ENCODE peak calls at places on chromosomes 6 and 20, in four cellular contexts. Z is HepG2, I is H1, A is GM12878. J is an unnamed sample.

GRCh38 chr20:22583773-22584629 is at the start of gene FOXA2:
- DNase-seq in Z (peak; percentile 93), I (peak; percentile 69), A (no peak), J (no peak)

GRCh38 chr6:100335999-100336398 is 128.7 kb downstream of the SIM1 start:
- DNase-seq in Z (no peak), I (no peak), A (no peak), J (no peak)

GRCh38 chr20:46631212-46631869 is 19.9 kb downstream of the SLC13A3 start:
- DNase-seq in Z (peak; percentile 98), I (no peak), A (no peak), J (no peak)

GRCh38 chr20:2698912-2699311 is 6.3 kb downstream of the EBF4 start:
- DNase-seq in Z (no peak), I (peak; percentile 43), A (no peak), J (no peak)

GRCh38 chr6:2756687-2757224 is 6.0 kb upstream of the MYLK4 start:
- DNase-seq in Z (peak; percentile 42), I (no peak), A (no peak), J (no peak)

GRCh38 chr6:156449569-156449968 is 327.6 kb upstream of the ARID1B start:
- DNase-seq in Z (no peak), I (no peak), A (no peak), J (no peak)

GRCh38 chr6:37702314-37702713 is 4.6 kb upstream of the MDGA1 start:
- DNase-seq in Z (no peak), I (no peak), A (no peak), J (no peak)

GRCh38 chr6:145960918-145961604 is 3.1 kb downstream of the SHPRH start:
- DNase-seq in Z (no peak), I (no peak), A (no peak), J (no peak)

GRCh38 chr6:146543211-146543939 is at the start of gene RAB32:
- DNase-seq in Z (peak; percentile 89), I (peak; percentile 85), A (no peak), J (peak; percentile 67)

GRCh38 chr6:63740709-63741108 is 105.1 kb downstream of the PHF3 start:
- DNase-seq in Z (no peak), I (no peak), A (no peak), J (no peak)

GRCh38 chr20:61744691-61745396 is 320.8 kb downstream of the TAF4 start:
- DNase-seq in Z (no peak), I (no peak), A (no peak), J (no peak)

GRCh38 chr20:38426006-38426405 is 9.1 kb downstream of the SNHG17 start:
- DNase-seq in Z (peak; percentile 40), I (no peak), A (no peak), J (no peak)

GRCh38 chr6:23173231-23173630 is 603.9 kb downstream of the HDGFL1 start:
- DNase-seq in Z (no peak), I (no peak), A (no peak), J (no peak)

GRCh38 chr20:11987526-11987925 is 69.8 kb downstream of the BTBD3 start:
- DNase-seq in Z (no peak), I (no peak), A (no peak), J (no peak)

GRCh38 chr20:63090682-63091571 is 84.2 kb upstream of the BHLHE23 start:
- DNase-seq in Z (no peak), I (peak; percentile 38), A (no peak), J (no peak)

GRCh38 chr20:63502671-63503172 is 3.8 kb upstream of the EEF1A2 start:
- DNase-seq in Z (no peak), I (peak; percentile 51), A (no peak), J (no peak)

GRCh38 chr6:118893095-118893881 is 664 bp upstream of the ASF1A start:
- DNase-seq in Z (peak; percentile 49), I (no peak), A (no peak), J (no peak)

GRCh38 chr6:30724906-30725667 is 4.9 kb downstream of the TUBB start:
- DNase-seq in Z (no peak), I (no peak), A (no peak), J (no peak)

GRCh38 chr6:11589261-11589660 is 51.7 kb downstream of the TMEM170B start:
- DNase-seq in Z (no peak), I (no peak), A (no peak), J (no peak)

GRCh38 chr20:23049201-23049932 is at the start of gene THBD:
- DNase-seq in Z (no peak), I (peak; percentile 81), A (no peak), J (no peak)

GRCh38 chr6:20704325-20704724 is 170.1 kb downstream of the CDKAL1 start:
- DNase-seq in Z (no peak), I (no peak), A (no peak), J (no peak)

GRCh38 chr6:164855281-164855680 is 454.1 kb downstream of the C6orf118 start:
- DNase-seq in Z (no peak), I (no peak), A (no peak), J (no peak)

GRCh38 chr6:21310736-21311135 is 282.8 kb upstream of the SOX4 start:
- DNase-seq in Z (no peak), I (no peak), A (no peak), J (no peak)

GRCh38 chr6:22320750-22321149 is 23.9 kb upstream of the PRL start:
- DNase-seq in Z (peak; percentile 2), I (no peak), A (no peak), J (no peak)

GRCh38 chr6:148445620-148446019 is 103.0 kb downstream of the SASH1 start:
- DNase-seq in Z (no peak), I (no peak), A (no peak), J (no peak)

GRCh38 chr6:15441215-15441868 is 195.5 kb downstream of the JARID2 start:
- DNase-seq in Z (peak; percentile 65), I (no peak), A (no peak), J (peak; percentile 9)

GRCh38 chr6:112016335-112016734 is 37.6 kb upstream of the CCN6 start:
- DNase-seq in Z (no peak), I (no peak), A (no peak), J (no peak)

GRCh38 chr6:16684896-16685554 is 76.2 kb downstream of the ATXN1 start:
- DNase-seq in Z (no peak), I (no peak), A (peak; percentile 56), J (no peak)

GRCh38 chr6:132399376-132400074 is 1.8 kb downstream of the MOXD1 start:
- DNase-seq in Z (no peak), I (no peak), A (no peak), J (no peak)

DNA sequence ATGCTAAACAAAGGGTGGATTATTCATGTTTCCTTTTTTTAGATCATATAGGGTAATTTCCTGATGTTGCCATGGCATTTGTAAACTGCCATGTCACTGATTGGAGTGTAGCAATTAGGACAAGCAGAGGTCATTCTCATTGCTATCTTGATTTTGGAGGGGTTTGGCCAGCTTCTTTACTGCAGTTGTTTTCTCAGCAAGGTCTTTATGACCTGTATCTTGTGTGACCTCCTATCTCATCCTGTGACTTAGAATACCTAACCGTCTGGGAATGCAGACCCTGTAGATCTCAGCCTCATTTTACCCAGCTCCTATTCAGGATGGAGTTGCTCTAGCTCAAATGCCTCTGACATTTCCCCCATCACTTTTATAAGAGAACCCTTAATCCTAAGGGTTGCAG is 53.6 kb downstream of the CDS2 start:
- DNase-seq in Z (no peak), I (no peak), A (no peak), J (no peak)
- H3K36me3 ChIP-seq in Z (peaks cover 88% of the 10 kb centered on the region), I (peaks cover 8% of the 10 kb centered on the region), A (peaks cover 15% of the 10 kb centered on the region), J (peaks cover 26% of the 10 kb centered on the region)

GRCh38 chr6:167441653-167442644 is 117.1 kb downstream of the TTLL2 start:
- DNase-seq in Z (no peak), I (peak; percentile 63), A (no peak), J (peak; percentile 92)

GRCh38 chr6:167444602-167445346 is 119.9 kb downstream of the TTLL2 start:
- DNase-seq in Z (peak; percentile 20), I (no peak), A (no peak), J (no peak)

GRCh38 chr6:167445568-167445967 is 120.7 kb downstream of the TTLL2 start:
- DNase-seq in Z (no peak), I (no peak), A (no peak), J (no peak)

GRCh38 chr6:167448378-167448777 is 123.5 kb downstream of the TTLL2 start:
- DNase-seq in Z (no peak), I (no peak), A (no peak), J (no peak)

DNA sequence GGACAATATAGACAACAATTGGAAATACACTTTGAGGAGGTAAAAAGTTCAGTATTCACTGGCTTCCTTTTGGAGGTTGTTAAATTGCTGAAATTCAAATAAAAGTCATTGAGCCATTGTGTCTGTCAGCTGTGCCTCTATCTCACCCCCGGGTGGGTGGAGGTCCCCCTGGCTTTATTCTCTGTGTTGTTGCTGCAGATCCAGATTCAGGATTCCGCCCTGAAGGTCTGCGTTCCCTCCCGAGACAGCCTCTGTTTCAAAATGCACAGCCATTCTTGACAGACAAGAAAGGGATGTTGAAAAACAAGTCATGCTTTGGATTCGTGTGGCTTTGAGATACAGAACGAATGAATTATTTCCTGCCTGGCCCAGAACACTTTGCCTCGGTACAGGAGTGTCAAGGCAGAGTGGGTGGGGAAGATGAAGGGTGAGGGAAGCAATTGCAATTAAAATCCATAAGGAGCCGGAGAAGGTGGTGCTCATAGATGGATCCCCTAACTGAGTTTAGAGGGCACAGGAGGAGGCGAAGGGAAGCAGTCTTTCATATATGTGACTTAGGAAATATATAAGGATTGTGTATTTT is 118.3 kb downstream of the TTLL2 start:
- DNase-seq in Z (no peak), I (no peak), A (no peak), J (no peak)
- H3K4me1 ChIP-seq in Z (peaks cover 7% of the 10 kb centered on the region), I (peaks cover 25% of the 10 kb centered on the region), A (no peaks in the 10 kb centered on the region), J (peaks cover 6% of the 10 kb centered on the region)

GRCh38 chr20:33914871-33915270 is 78.8 kb upstream of the RALY start:
- DNase-seq in Z (peak; percentile 51), I (no peak), A (no peak), J (no peak)
- TF ChIP-seq SUZ12 in Z (no peak), I (no peak), A (no peak), J (no peak)

GRCh38 chr20:41180599-41181333 is 43.4 kb downstream of the PLCG1 start:
- DNase-seq in Z (peak; percentile 29), I (peak; percentile 42), A (no peak), J (no peak)
- H3K36me3 ChIP-seq in Z (peaks cover 11% of the 10 kb centered on the region), I (peaks cover 16% of the 10 kb centered on the region), A (peaks cover 12% of the 10 kb centered on the region), J (peaks cover 56% of the 10 kb centered on the region)

DNA sequence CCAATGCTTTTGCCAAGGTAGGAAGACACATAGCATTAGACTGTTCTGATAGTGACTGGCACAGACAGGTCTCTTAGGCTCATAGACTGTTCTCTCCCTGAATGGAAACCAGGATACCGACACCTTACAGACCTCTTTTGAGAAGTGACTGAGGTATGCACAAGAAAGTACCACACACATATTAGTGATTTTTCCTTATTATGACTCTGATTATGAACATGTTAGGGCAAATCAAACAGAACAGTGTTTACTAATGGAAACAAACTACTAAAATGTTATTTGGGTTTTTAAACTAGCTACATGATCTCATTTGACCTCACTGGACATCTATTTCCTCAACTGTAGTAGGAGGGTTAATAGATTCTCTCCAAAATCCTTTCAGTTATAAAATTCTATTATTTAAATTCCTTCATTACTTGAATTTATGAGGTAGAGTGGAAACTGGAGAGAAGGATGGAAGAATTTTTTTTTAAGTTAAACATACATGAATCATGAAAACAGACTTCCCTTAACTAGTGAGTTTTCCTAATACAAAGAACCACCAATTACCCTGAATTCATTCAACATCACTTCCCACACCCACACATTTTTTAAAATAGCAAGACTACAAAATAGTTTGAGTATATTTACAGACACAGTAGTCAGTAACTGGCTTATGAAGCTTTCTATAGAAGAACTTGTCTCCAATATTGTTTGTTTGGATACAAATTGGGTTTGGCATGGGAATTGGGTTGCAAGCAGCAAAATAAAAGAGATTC is 120.5 kb downstream of the OGFRL1 start:
- DNase-seq in Z (no peak), I (no peak), A (no peak), J (no peak)
- H3K4me1 ChIP-seq in Z (peaks cover 11% of the 10 kb centered on the region), I (peaks cover 2% of the 10 kb centered on the region), A (no peaks in the 10 kb centered on the region), J (no peaks in the 10 kb centered on the region)